ENCODE peak calls at places on chromosome 21, in eight cellular contexts. J, H, I, T, X, P, B and L are unnamed samples. For H3K36me3 and H3K9me3, the result is how much of the 10 kb centered on the place peaks cover.

GRCh38 chr21:26887241-26887640 is 42.0 kb upstream of the ADAMTS1 start:
- DNase-seq in J (no peak), H (peak), I (no peak), T (no peak), X (no peak), P (peak), B (peak), L (no peak)

GRCh38 chr21:17821121-17821520 is 2.0 kb upstream of the C21orf91 start:
- DNase-seq in J (no peak), H (no peak), I (no peak), T (no peak), X (no peak), P (no peak), B (no peak), L (no peak)

GRCh38 chr21:23899561-23899960 is 1707.7 kb downstream of the MRPL39 start:
- DNase-seq in J (no peak), H (no peak), I (no peak), T (no peak), X (no peak), P (no peak), B (no peak), L (no peak)

GRCh38 chr21:42615924-42616323 is 37.5 kb upstream of the PDE9A start:
- DNase-seq in J (no peak), H (no peak), I (no peak), T (no peak), X (no peak), P (no peak), B (no peak), L (no peak)

GRCh38 chr21:36761685-36762084 is 62.8 kb downstream of the SIM2 start:
- DNase-seq in J (no peak), H (no peak), I (no peak), T (no peak), X (no peak), P (no peak), B (no peak), L (no peak)

GRCh38 chr21:40719615-40720014 is 127.3 kb downstream of the DSCAM start:
- DNase-seq in J (no peak), H (no peak), I (no peak), T (no peak), X (peak), P (no peak), B (no peak), L (no peak)

GRCh38 chr21:40841524-40842196 is 5.3 kb downstream of the DSCAM start:
- DNase-seq in J (no peak), H (no peak), I (peak), T (peak), X (peak), P (peak), B (peak), L (no peak)

GRCh38 chr21:31162079-31162699 is 123.9 kb upstream of the KRTAP19-8 start:
- DNase-seq in J (no peak), H (no peak), I (no peak), T (no peak), X (no peak), P (no peak), B (no peak), L (no peak)

GRCh38 chr21:37915941-37916794 is at the start of gene KCNJ6:
- DNase-seq in J (no peak), H (peak), I (peak), T (no peak), X (no peak), P (peak), B (peak), L (no peak)

GRCh38 chr21:42733037-42733632 is 79.7 kb downstream of the PDE9A start:
- DNase-seq in J (no peak), H (no peak), I (no peak), T (no peak), X (no peak), P (peak), B (peak), L (no peak)

GRCh38 chr21:26070822-26071425 is 99.6 kb downstream of the APP start:
- DNase-seq in J (no peak), H (peak), I (peak), T (peak), X (no peak), P (peak), B (peak), L (no peak)

GRCh38 chr21:36166705-36167104 is 10.1 kb downstream of the DOP1B start:
- DNase-seq in J (no peak), H (no peak), I (no peak), T (no peak), X (no peak), P (no peak), B (no peak), L (no peak)

GRCh38 chr21:41481191-41481590 is 26.8 kb downstream of the TMPRSS2 start:
- DNase-seq in J (no peak), H (peak), I (no peak), T (no peak), X (no peak), P (peak), B (peak), L (no peak)

GRCh38 chr21:43340491-43341348 is 86.2 kb downstream of the SIK1 start:
- DNase-seq in J (no peak), H (peak), I (no peak), T (no peak), X (no peak), P (peak), B (peak), L (no peak)

GRCh38 chr21:41847066-41847804 is 31.9 kb downstream of the PRDM15 start:
- DNase-seq in J (no peak), H (peak), I (no peak), T (no peak), X (no peak), P (no peak), B (no peak), L (no peak)

GRCh38 chr21:42601656-42602055 is 51.8 kb upstream of the PDE9A start:
- DNase-seq in J (no peak), H (no peak), I (no peak), T (no peak), X (no peak), P (no peak), B (no peak), L (no peak)

GRCh38 chr21:29092102-29092959 is 18.9 kb upstream of the CCT8 start:
- DNase-seq in J (no peak), H (peak), I (no peak), T (no peak), X (no peak), P (peak), B (peak), L (no peak)

GRCh38 chr21:37072988-37073416 is at the start of the genes PIGP and TTC3:
- DNase-seq in J (peak), H (peak), I (peak), T (peak), X (peak), P (peak), B (peak), L (peak)

GRCh38 chr21:41611966-41612606 is 104.1 kb upstream of the TMPRSS2 start:
- DNase-seq in J (no peak), H (peak), I (peak), T (no peak), X (peak), P (peak), B (peak), L (no peak)

GRCh38 chr21:27802816-27803475 is 836.1 kb upstream of the ADAMTS5 start:
- DNase-seq in J (no peak), H (peak), I (peak), T (peak), X (peak), P (no peak), B (no peak), L (no peak)

GRCh38 chr21:36141513-36141925 is 6.6 kb downstream of the CBR3 start:
- DNase-seq in J (peak), H (peak), I (peak), T (peak), X (peak), P (peak), B (peak), L (no peak)

GRCh38 chr21:42117229-42118048 is 46.3 kb downstream of the UMODL1 start:
- DNase-seq in J (peak), H (peak), I (peak), T (peak), X (peak), P (peak), B (peak), L (peak)

GRCh38 chr21:28086861-28087581 is 905.7 kb downstream of the LTN1 start:
- DNase-seq in J (no peak), H (no peak), I (no peak), T (no peak), X (peak), P (no peak), B (no peak), L (no peak)

GRCh38 chr21:14591277-14591876 is 45.3 kb upstream of the SAMSN1 start:
- DNase-seq in J (no peak), H (no peak), I (no peak), T (no peak), X (no peak), P (no peak), B (no peak), L (no peak)

GRCh38 chr21:34884346-34884929 is 164.7 kb downstream of the RUNX1 start:
- DNase-seq in J (no peak), H (no peak), I (no peak), T (no peak), X (no peak), P (no peak), B (no peak), L (no peak)

GRCh38 chr21:8992731-8993174 is 1528.6 kb upstream of the TPTE start:
- DNase-seq in J (no peak), H (no peak), I (no peak), T (no peak), X (no peak), P (peak), B (peak), L (no peak)

DNA sequence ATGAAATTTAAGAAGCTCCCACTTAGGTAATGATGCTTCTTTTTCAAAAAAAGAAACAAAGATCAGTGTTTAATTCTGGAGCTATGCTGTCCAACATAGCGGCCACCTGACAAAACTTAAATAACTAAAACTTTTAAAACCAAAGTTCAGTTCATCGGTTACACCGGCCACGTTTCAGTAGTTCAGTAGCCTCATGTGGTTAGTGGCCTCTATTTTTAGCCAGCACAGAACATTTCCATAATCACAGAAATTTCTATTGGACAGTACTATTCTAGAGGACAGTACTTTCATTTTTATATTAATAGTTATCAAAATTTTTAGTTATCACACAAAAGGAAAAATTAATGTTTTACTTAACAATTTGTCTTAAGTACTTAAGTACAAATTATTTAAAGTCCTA is 141.0 kb downstream of the USP25 start:
- DNase-seq in J (no peak), H (no peak), I (no peak), T (no peak), X (no peak), P (no peak), B (no peak), L (no peak)
- H3K36me3 ChIP-seq in J (half or more), H (under half), I (under half), T (half or more), X (under half), P (under half), B (under half), L (under half)

DNA sequence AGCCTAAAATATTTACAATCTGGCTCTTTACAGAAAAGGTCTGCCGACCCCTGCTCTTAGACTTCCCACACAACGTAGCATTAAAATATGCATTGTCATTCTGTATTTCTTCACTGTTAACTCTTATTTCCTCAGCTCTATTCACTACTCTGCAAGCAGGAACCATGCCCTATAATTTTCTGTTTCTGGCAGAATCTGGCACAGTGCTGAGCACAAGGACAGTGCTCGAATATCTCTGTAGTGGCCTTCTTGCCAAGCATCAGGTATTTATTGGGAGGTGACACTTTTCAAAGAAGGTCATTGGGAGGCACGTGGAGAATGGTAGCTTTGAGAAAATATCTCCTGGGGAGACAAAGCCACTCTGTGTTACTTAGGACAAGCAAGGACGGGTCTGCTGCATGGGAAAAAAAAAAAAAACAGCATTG is 77.9 kb downstream of the PSMG1 start:
- DNase-seq in J (no peak), H (peak), I (no peak), T (no peak), X (no peak), P (no peak), B (no peak), L (no peak)
- H3K27ac ChIP-seq in J (no peak), H (peak), I (peak), T (no peak), X (no peak), P (no peak), B (peak), L (peak)

DNA sequence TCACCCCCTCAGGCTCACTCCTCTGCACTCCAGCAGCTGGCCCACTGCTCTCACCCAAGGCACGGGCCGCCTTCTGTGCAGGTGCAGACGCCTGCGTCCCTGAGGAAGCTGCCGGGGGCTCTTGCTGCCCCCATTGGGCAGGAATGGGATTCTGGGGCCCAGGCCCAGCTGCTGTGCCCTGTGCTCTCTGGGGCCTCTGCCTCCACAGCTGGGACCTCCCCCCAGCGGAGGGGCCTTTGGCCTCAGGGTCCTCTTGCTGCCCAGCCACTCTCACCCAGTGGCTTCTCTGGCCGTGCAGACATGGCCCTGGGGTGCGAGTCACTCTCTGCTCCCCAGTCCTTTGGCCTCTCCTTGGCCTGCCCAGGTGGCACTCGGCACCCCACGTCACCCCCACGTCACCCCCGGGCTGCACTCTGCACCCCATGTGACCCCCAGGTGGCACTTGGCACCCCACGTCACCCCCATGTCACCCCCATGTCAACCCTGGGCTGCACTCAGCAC is 19.1 kb upstream of the LRRC3 start:
- DNase-seq in J (no peak), H (no peak), I (peak), T (no peak), X (no peak), P (no peak), B (no peak), L (no peak)
- H3K9me3 ChIP-seq in J (under half), H (under half), I (under half), T (under half), X (under half), P (under half), B (under half), L (under half)

GRCh38 chr21:33552093-33552998 is 9.5 kb downstream of the SON start:
- DNase-seq in J (no peak), H (peak), I (no peak), T (no peak), X (no peak), P (no peak), B (no peak), L (no peak)

GRCh38 chr21:33554236-33554981 is 11.6 kb downstream of the SON start:
- DNase-seq in J (no peak), H (no peak), I (no peak), T (no peak), X (no peak), P (no peak), B (no peak), L (no peak)

GRCh38 chr21:33557447-33557846 is 14.6 kb downstream of the SON start:
- DNase-seq in J (no peak), H (no peak), I (no peak), T (no peak), X (no peak), P (no peak), B (no peak), L (no peak)

GRCh38 chr21:33552999-33553598 is 10.3 kb downstream of the SON start:
- DNase-seq in J (no peak), H (no peak), I (no peak), T (no peak), X (no peak), P (no peak), B (no peak), L (no peak)

GRCh38 chr21:33554982-33555344 is 12.1 kb downstream of the SON start:
- DNase-seq in J (no peak), H (no peak), I (no peak), T (no peak), X (no peak), P (no peak), B (no peak), L (no peak)
- H3K36me3 ChIP-seq in J (half or more), H (half or more), I (half or more), T (half or more), X (half or more), P (half or more), B (half or more), L (half or more)

GRCh38 chr21:16578912-16579311 is 849.1 kb downstream of the USP25 start:
- DNase-seq in J (no peak), H (no peak), I (no peak), T (no peak), X (no peak), P (peak), B (peak), L (no peak)

GRCh38 chr21:16573581-16573980 is 843.8 kb downstream of the USP25 start:
- DNase-seq in J (no peak), H (peak), I (no peak), T (no peak), X (no peak), P (peak), B (peak), L (no peak)

GRCh38 chr21:16583567-16583966 is 853.8 kb downstream of the USP25 start:
- DNase-seq in J (no peak), H (no peak), I (no peak), T (no peak), X (no peak), P (no peak), B (no peak), L (no peak)

GRCh38 chr21:16580661-16581060 is 850.9 kb downstream of the USP25 start:
- DNase-seq in J (no peak), H (no peak), I (no peak), T (no peak), X (no peak), P (no peak), B (no peak), L (no peak)

GRCh38 chr21:16579538-16579937 is 849.8 kb downstream of the USP25 start:
- DNase-seq in J (no peak), H (peak), I (no peak), T (peak), X (peak), P (peak), B (peak), L (no peak)
- H3K27ac ChIP-seq in J (no peak), H (no peak), I (no peak), T (peak), X (peak), P (no peak), B (no peak), L (peak)

GRCh38 chr21:15749045-15749867 is 19.5 kb downstream of the USP25 start:
- DNase-seq in J (no peak), H (peak), I (no peak), T (no peak), X (no peak), P (peak), B (peak), L (no peak)
- H3K9me3 ChIP-seq in J (under half), H (under half), I (under half), T (under half), X (under half), P (under half), B (under half), L (under half)

GRCh38 chr21:46120301-46121285 is 22.7 kb downstream of the COL6A2 start:
- DNase-seq in J (no peak), H (no peak), I (peak), T (peak), X (no peak), P (no peak), B (no peak), L (no peak)

GRCh38 chr21:46124083-46124925 is 26.4 kb downstream of the COL6A2 start:
- DNase-seq in J (no peak), H (no peak), I (peak), T (peak), X (no peak), P (no peak), B (no peak), L (no peak)

GRCh38 chr21:46121286-46122221 is 23.6 kb downstream of the COL6A2 start:
- DNase-seq in J (no peak), H (no peak), I (peak), T (peak), X (no peak), P (no peak), B (no peak), L (no peak)

GRCh38 chr21:46122758-46123683 is 25.1 kb downstream of the COL6A2 start:
- DNase-seq in J (no peak), H (no peak), I (peak), T (peak), X (no peak), P (no peak), B (no peak), L (no peak)

GRCh38 chr21:46122241-46122671 is 24.3 kb downstream of the COL6A2 start:
- DNase-seq in J (no peak), H (peak), I (no peak), T (peak), X (no peak), P (peak), B (peak), L (no peak)
- H3K36me3 ChIP-seq in J (under half), H (half or more), I (half or more), T (half or more), X (under half), P (under half), B (half or more), L (half or more)